ENCODE peak calls at places on chromosomes 1 and 21, in ten cellular contexts. H, Z, C, M, P, B, N, S, R and U are unnamed samples.

GRCh38 chr1:180269848-180270766 is 40.0 kb downstream of the LHX4 start:
- DNase-seq in H (no peak), Z (no peak), C (no peak), M (peak), P (no peak), B (peak), N (no peak), S (no peak), R (peak), U (no peak)

GRCh38 chr1:215292906-215293305 is 210.4 kb downstream of the KCNK2 start:
- DNase-seq in H (no peak), Z (no peak), C (no peak), M (no peak), P (no peak), B (no peak), N (no peak), S (no peak), R (no peak), U (no peak)

GRCh38 chr1:26288311-26288941 is 8.5 kb downstream of the SH3BGRL3 start:
- DNase-seq in H (no peak), Z (no peak), C (no peak), M (no peak), P (no peak), B (no peak), N (no peak), S (no peak), R (no peak), U (no peak)

GRCh38 chr1:43405219-43405875 is 15.6 kb downstream of the SZT2 start:
- DNase-seq in H (no peak), Z (no peak), C (no peak), M (no peak), P (no peak), B (no peak), N (no peak), S (no peak), R (no peak), U (no peak)

GRCh38 chr1:32754282-32755097 is 51.9 kb upstream of the SYNC start:
- DNase-seq in H (no peak), Z (no peak), C (no peak), M (peak), P (peak), B (peak), N (no peak), S (peak), R (peak), U (no peak)

GRCh38 chr1:204746838-204747442 is 61.4 kb upstream of the LRRN2 start:
- DNase-seq in H (peak), Z (peak), C (peak), M (peak), P (peak), B (peak), N (peak), S (peak), R (peak), U (peak)

GRCh38 chr1:228109962-228110488 is 926 bp upstream of the MRPL55 start:
- DNase-seq in H (no peak), Z (no peak), C (no peak), M (peak), P (no peak), B (no peak), N (no peak), S (peak), R (no peak), U (no peak)

GRCh38 chr1:211127166-211127565 is 6.8 kb downstream of the KCNH1 start:
- DNase-seq in H (no peak), Z (no peak), C (no peak), M (no peak), P (no peak), B (no peak), N (no peak), S (no peak), R (no peak), U (no peak)

GRCh38 chr1:176522310-176522846 is 59.4 kb downstream of the PAPPA2 start:
- DNase-seq in H (peak), Z (no peak), C (no peak), M (no peak), P (peak), B (no peak), N (no peak), S (no peak), R (no peak), U (no peak)

GRCh38 chr1:30087465-30087864 is 635.9 kb downstream of the MATN1 start:
- DNase-seq in H (no peak), Z (no peak), C (no peak), M (peak), P (no peak), B (peak), N (peak), S (no peak), R (peak), U (peak)

GRCh38 chr1:84672080-84672735 is 18.1 kb downstream of the SSX2IP start:
- DNase-seq in H (no peak), Z (no peak), C (no peak), M (no peak), P (no peak), B (no peak), N (no peak), S (no peak), R (no peak), U (no peak)

GRCh38 chr1:201640624-201641023 is 101.7 kb downstream of the NAV1 start:
- DNase-seq in H (no peak), Z (no peak), C (no peak), M (no peak), P (no peak), B (no peak), N (no peak), S (no peak), R (no peak), U (no peak)

GRCh38 chr1:178651742-178652141 is 73.3 kb upstream of the RALGPS2 start:
- DNase-seq in H (peak), Z (no peak), C (peak), M (no peak), P (no peak), B (no peak), N (no peak), S (no peak), R (no peak), U (no peak)

GRCh38 chr1:233081686-233082085 is 131.3 kb downstream of the NTPCR start:
- DNase-seq in H (no peak), Z (no peak), C (peak), M (no peak), P (peak), B (no peak), N (peak), S (peak), R (peak), U (peak)

GRCh38 chr1:95301614-95302013 is 67.6 kb downstream of the RWDD3 start:
- DNase-seq in H (no peak), Z (no peak), C (no peak), M (no peak), P (no peak), B (no peak), N (no peak), S (no peak), R (no peak), U (no peak)

GRCh38 chr1:226690460-226690982 is 48.6 kb downstream of the ITPKB start:
- DNase-seq in H (no peak), Z (no peak), C (no peak), M (no peak), P (peak), B (no peak), N (no peak), S (no peak), R (peak), U (no peak)

GRCh38 chr21:35854281-35854680 is 206.0 kb downstream of the SETD4 start:
- DNase-seq in H (no peak), Z (no peak), C (no peak), M (no peak), P (no peak), B (no peak), N (no peak), S (no peak), R (no peak), U (no peak)

GRCh38 chr1:160130939-160131338 is 15.4 kb downstream of the ATP1A2 start:
- DNase-seq in H (no peak), Z (no peak), C (no peak), M (no peak), P (no peak), B (no peak), N (no peak), S (no peak), R (no peak), U (no peak)

GRCh38 chr1:6854166-6854565 is 68.9 kb downstream of the CAMTA1 start:
- DNase-seq in H (no peak), Z (no peak), C (no peak), M (no peak), P (peak), B (no peak), N (no peak), S (no peak), R (no peak), U (no peak)

GRCh38 chr1:209870151-209870831 is 42.5 kb downstream of the UTP25 start:
- DNase-seq in H (no peak), Z (no peak), C (no peak), M (no peak), P (peak), B (no peak), N (no peak), S (no peak), R (no peak), U (no peak)

GRCh38 chr1:192654607-192655389 is 18.9 kb downstream of the RGS13 start:
- DNase-seq in H (no peak), Z (peak), C (peak), M (no peak), P (peak), B (no peak), N (no peak), S (peak), R (no peak), U (peak)

GRCh38 chr1:11355594-11356467 is 82.8 kb downstream of the UBIAD1 start:
- DNase-seq in H (no peak), Z (no peak), C (no peak), M (peak), P (no peak), B (peak), N (no peak), S (no peak), R (no peak), U (no peak)

GRCh38 chr1:24643362-24644346 is 552 bp downstream of the SRRM1 start:
- DNase-seq in H (no peak), Z (no peak), C (no peak), M (peak), P (peak), B (no peak), N (peak), S (peak), R (peak), U (no peak)

GRCh38 chr1:209513226-209513625 is 70.3 kb upstream of the CAMK1G start:
- DNase-seq in H (peak), Z (peak), C (peak), M (peak), P (peak), B (no peak), N (peak), S (no peak), R (peak), U (peak)

GRCh38 chr1:229420224-229420623 is 13.7 kb downstream of the ACTA1 start:
- DNase-seq in H (no peak), Z (no peak), C (no peak), M (no peak), P (no peak), B (no peak), N (no peak), S (no peak), R (no peak), U (no peak)

GRCh38 chr1:226627050-226627755 is 78.6 kb downstream of the STUM start:
- DNase-seq in H (no peak), Z (no peak), C (no peak), M (no peak), P (no peak), B (no peak), N (no peak), S (no peak), R (no peak), U (no peak)

GRCh38 chr1:26970810-26971209 is 10.5 kb upstream of the KDF1 start:
- DNase-seq in H (no peak), Z (no peak), C (no peak), M (no peak), P (no peak), B (no peak), N (no peak), S (no peak), R (no peak), U (no peak)

GRCh38 chr1:211648980-211649934 is 26.2 kb downstream of the NEK2 start:
- DNase-seq in H (no peak), Z (no peak), C (no peak), M (no peak), P (no peak), B (peak), N (no peak), S (no peak), R (peak), U (no peak)

GRCh38 chr1:186146971-186147370 is 228.1 kb downstream of the TPR start:
- DNase-seq in H (no peak), Z (no peak), C (no peak), M (no peak), P (no peak), B (no peak), N (no peak), S (no peak), R (no peak), U (no peak)

GRCh38 chr1:205294175-205294913 is 27.2 kb downstream of the NUAK2 start:
- DNase-seq in H (no peak), Z (peak), C (peak), M (peak), P (peak), B (peak), N (no peak), S (peak), R (no peak), U (peak)

GRCh38 chr1:228781161-228781771 is 46.0 kb downstream of the RHOU start:
- DNase-seq in H (no peak), Z (no peak), C (peak), M (peak), P (no peak), B (no peak), N (no peak), S (no peak), R (peak), U (no peak)

GRCh38 chr1:95145493-95145892 is 28.3 kb downstream of the TLCD4 start:
- DNase-seq in H (no peak), Z (no peak), C (no peak), M (no peak), P (no peak), B (no peak), N (no peak), S (no peak), R (no peak), U (no peak)

GRCh38 chr1:23185381-23185780 is 16.7 kb upstream of the LUZP1 start:
- DNase-seq in H (no peak), Z (no peak), C (no peak), M (no peak), P (no peak), B (no peak), N (no peak), S (no peak), R (no peak), U (no peak)

GRCh38 chr1:42430286-42430685 is 25.5 kb downstream of the ZMYND12 start:
- DNase-seq in H (no peak), Z (no peak), C (no peak), M (no peak), P (no peak), B (no peak), N (no peak), S (no peak), R (no peak), U (no peak)

GRCh38 chr1:96538001-96538649 is 183.5 kb upstream of the PTBP2 start:
- DNase-seq in H (no peak), Z (no peak), C (peak), M (peak), P (peak), B (no peak), N (peak), S (peak), R (peak), U (peak)
- TF ChIP-seq CTCF in H (peak), Z (peak), C (no peak), M (peak), P (no peak), B (no peak), N (no peak), S (no peak), R (peak), U (peak)

GRCh38 chr1:17984510-17985085 is 123.0 kb upstream of the IGSF21 start:
- DNase-seq in H (no peak), Z (no peak), C (no peak), M (peak), P (no peak), B (peak), N (peak), S (peak), R (peak), U (no peak)
- TF ChIP-seq CTCF in H (no peak), Z (peak), C (peak), M (peak), P (peak), B (peak), N (peak), S (peak), R (peak), U (peak)

DNA sequence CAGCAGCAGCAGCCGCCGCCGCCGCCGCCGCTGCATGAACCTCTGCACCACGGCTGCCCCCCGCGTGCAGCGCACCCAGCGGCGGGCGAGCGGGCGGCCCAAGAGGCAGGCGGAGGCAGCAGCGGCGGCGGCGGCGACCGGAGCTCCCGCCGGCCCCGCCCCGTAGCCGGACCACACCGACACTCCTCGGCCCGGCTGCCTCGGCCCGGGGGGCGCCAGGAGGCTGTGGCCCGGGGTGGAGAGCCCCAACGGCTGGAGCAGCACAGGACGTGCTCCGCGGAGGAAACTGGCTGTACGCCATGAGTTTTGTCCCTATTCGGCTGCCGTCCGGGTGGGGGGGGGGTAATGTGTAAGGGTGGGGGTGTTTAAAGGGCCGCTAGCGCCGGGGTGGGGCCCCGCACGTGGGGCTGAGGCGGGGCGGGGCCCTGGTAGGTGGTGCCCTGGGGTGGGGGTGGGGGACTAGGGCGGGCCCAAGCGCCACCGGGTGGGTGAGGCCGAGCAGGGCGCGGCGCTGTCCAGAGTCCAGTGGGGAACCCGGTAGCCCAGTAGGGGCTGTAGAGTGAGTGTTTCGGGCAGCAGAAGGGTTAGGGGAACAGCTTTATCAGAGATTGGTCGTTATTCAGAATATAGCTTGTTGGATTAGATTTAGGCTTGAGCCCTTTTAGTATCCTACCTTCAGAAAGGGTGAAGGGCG is at the start of gene FAM78B:
- DNase-seq in H (peak), Z (no peak), C (peak), M (peak), P (peak), B (peak), N (peak), S (peak), R (peak), U (no peak)
- TF ChIP-seq CTCF in H (no peak), Z (peak), C (no peak), M (no peak), P (peak), B (no peak), N (no peak), S (no peak), R (no peak), U (no peak)

DNA sequence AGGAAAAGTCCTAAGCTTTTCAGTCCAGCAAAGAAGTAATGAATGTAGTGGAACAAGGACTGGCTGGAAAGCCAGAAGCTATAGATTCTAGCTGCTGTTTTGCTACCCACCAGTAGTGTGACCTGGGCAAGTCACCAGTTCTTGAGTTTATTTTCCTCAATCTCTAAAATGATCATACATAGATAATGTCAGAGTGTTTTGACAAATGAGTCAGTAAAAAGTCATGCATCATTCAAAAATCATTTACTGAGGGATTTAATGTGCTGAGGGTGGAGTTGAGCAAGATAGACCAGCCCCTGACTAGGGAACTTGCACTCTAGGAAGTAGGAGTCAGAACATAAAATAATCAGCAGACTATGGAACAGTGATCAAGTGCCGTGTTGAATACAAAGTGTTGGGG is 245.9 kb upstream of the JUN start:
- DNase-seq in H (no peak), Z (no peak), C (no peak), M (no peak), P (no peak), B (no peak), N (no peak), S (no peak), R (no peak), U (no peak)
- TF ChIP-seq CTCF in H (no peak), Z (no peak), C (no peak), M (no peak), P (no peak), B (no peak), N (no peak), S (no peak), R (no peak), U (no peak)

GRCh38 chr1:169288011-169288414 is 79.6 kb downstream of the NME7 start:
- DNase-seq in H (no peak), Z (no peak), C (peak), M (peak), P (peak), B (no peak), N (no peak), S (no peak), R (no peak), U (peak)
- TF ChIP-seq CTCF in H (no peak), Z (no peak), C (no peak), M (no peak), P (no peak), B (no peak), N (no peak), S (no peak), R (no peak), U (peak)

GRCh38 chr1:195105281-195105680 is 1503.0 kb downstream of the KCNT2 start:
- DNase-seq in H (no peak), Z (no peak), C (no peak), M (peak), P (no peak), B (peak), N (no peak), S (no peak), R (no peak), U (no peak)
- TF ChIP-seq CTCF in H (no peak), Z (no peak), C (no peak), M (no peak), P (no peak), B (no peak), N (no peak), S (no peak), R (no peak), U (no peak)

DNA sequence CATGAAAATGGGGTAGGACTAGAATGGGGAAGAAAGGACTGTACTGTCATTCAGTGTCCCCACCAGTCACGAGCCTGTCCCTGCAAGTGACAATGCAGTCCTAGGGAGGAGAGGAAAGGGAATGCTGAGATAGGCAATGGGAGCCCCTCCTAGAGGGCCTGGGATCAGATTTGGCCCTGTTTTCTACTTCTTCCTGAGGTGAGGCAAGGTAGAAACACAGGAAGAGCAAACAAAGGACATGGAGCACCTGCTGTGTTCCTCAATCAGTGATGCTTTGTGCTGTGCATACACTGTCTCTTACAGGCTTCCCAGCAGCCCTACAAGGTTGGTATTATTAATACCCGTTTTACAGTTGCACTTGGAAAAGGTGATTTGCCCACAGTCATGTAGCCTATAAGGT is 6.1 kb downstream of the FABP3 start:
- DNase-seq in H (no peak), Z (no peak), C (no peak), M (peak), P (no peak), B (no peak), N (no peak), S (no peak), R (no peak), U (no peak)
- TF ChIP-seq CTCF in H (no peak), Z (no peak), C (no peak), M (no peak), P (no peak), B (no peak), N (no peak), S (no peak), R (no peak), U (no peak)

GRCh38 chr21:36854391-36854790 is 112.1 kb downstream of the HLCS start:
- DNase-seq in H (no peak), Z (no peak), C (peak), M (peak), P (no peak), B (peak), N (peak), S (peak), R (peak), U (no peak)
- TF ChIP-seq CTCF in H (peak), Z (peak), C (peak), M (peak), P (peak), B (peak), N (peak), S (peak), R (peak), U (peak)